ENCODE peak calls at places on chromosomes 3 and 15, in five cellular contexts. E is mesothelial cell of epicardium, N is NCI-H748 treated with DMSO at 0.1 percent for 48 hours, R is RKO, J is GM20000. A is an unnamed sample.

GRCh38 chr3:42960282-42960681 is 18.8 kb upstream of the GASK1A start:
- DNase-seq in R (peak), E (no peak), J (no peak), N (no peak), A (no peak)

GRCh38 chr15:39908186-39908585 is 11.9 kb downstream of the GPR176 start:
- DNase-seq in E (no peak), R (peak), J (no peak), N (no peak), A (no peak)

GRCh38 chr3:11770105-11770476 is 76.6 kb downstream of the TAMM41 start:
- DNase-seq in N (no peak), E (no peak), J (no peak), R (no peak), A (no peak)

GRCh38 chr15:45457215-45457614 is 65.3 kb downstream of the SLC30A4 start:
- DNase-seq in J (no peak), R (no peak), N (no peak), E (no peak), A (no peak)

GRCh38 chr15:25504307-25504706 is 65.5 kb upstream of the UBE3A start:
- DNase-seq in R (no peak), E (no peak), J (no peak), N (no peak), A (peak)

GRCh38 chr3:155282416-155283091 is 10.9 kb downstream of the STRIT1 start:
- DNase-seq in J (no peak), R (no peak), N (no peak), E (no peak), A (no peak)

GRCh38 chr3:132210476-132211346 is 106.5 kb upstream of the ACP3 start:
- DNase-seq in J (peak), R (peak), N (no peak), E (no peak), A (no peak)

GRCh38 chr3:187833799-187834578 is 88.7 kb upstream of the BCL6 start:
- DNase-seq in R (no peak), E (no peak), N (no peak), J (no peak), A (no peak)

GRCh38 chr3:16480861-16481569 is 32.5 kb downstream of the RFTN1 start:
- DNase-seq in E (no peak), J (no peak), R (no peak), N (no peak), A (no peak)

GRCh38 chr3:42476225-42477160 is 25.9 kb upstream of the VIPR1 start:
- DNase-seq in E (no peak), N (no peak), R (no peak), J (no peak), A (no peak)

GRCh38 chr3:177278016-177278415 is 80.7 kb upstream of the TBL1XR1 start:
- DNase-seq in E (no peak), R (no peak), J (no peak), N (no peak), A (no peak)

GRCh38 chr15:55744026-55744655 is 1.2 kb upstream of the PRTG start:
- DNase-seq in J (no peak), E (no peak), N (no peak), R (no peak), A (no peak)

GRCh38 chr15:35252351-35252865 is 167.3 kb upstream of the NANOGP8 start:
- DNase-seq in J (no peak), E (no peak), R (no peak), N (no peak), A (no peak)

GRCh38 chr3:183911763-183912506 is 27.3 kb upstream of the PARL start:
- DNase-seq in R (no peak), J (no peak), E (no peak), N (no peak), A (no peak)

GRCh38 chr3:101484805-101485620 is 28.0 kb downstream of the SENP7 start:
- DNase-seq in R (no peak), J (no peak), N (no peak), E (no peak), A (peak)

GRCh38 chr3:16721494-16721893 is 116.3 kb upstream of the DAZL start:
- DNase-seq in J (peak), R (no peak), E (no peak), N (no peak), A (no peak)

GRCh38 chr15:37134699-37135131 is 34.4 kb upstream of the MEIS2 start:
- DNase-seq in R (peak), N (no peak), J (no peak), E (no peak), A (no peak)

GRCh38 chr15:71133734-71134464 is 18.6 kb downstream of the THSD4 start:
- DNase-seq in E (no peak), R (no peak), J (no peak), N (no peak), A (no peak)

GRCh38 chr3:63877737-63878393 is 14.2 kb downstream of the ATXN7 start:
- DNase-seq in N (no peak), J (no peak), E (no peak), R (no peak), A (no peak)

GRCh38 chr3:135989247-135989646 is 23.7 kb downstream of the PPP2R3A start:
- DNase-seq in J (no peak), E (no peak), R (no peak), N (no peak), A (no peak)

GRCh38 chr3:191356586-191357439 is 26.5 kb upstream of the UTS2B start:
- DNase-seq in E (no peak), R (no peak), J (no peak), N (no peak), A (peak)

GRCh38 chr3:101928890-101929289 is 79.6 kb downstream of the NFKBIZ start:
- DNase-seq in R (peak), J (no peak), N (no peak), E (no peak), A (peak)

GRCh38 chr15:60155661-60156060 is 151.6 kb downstream of the FOXB1 start:
- DNase-seq in R (no peak), N (no peak), J (no peak), E (no peak), A (peak)

GRCh38 chr3:113825090-113825489 is 13.5 kb upstream of the GRAMD1C start:
- DNase-seq in N (no peak), J (peak), E (no peak), R (peak), A (peak)

GRCh38 chr15:68561146-68561545 is 17.6 kb upstream of the CORO2B start:
- DNase-seq in E (no peak), J (no peak), R (no peak), N (no peak), A (no peak)

GRCh38 chr3:36814071-36814717 is 49.8 kb upstream of the DCLK3 start:
- DNase-seq in J (no peak), R (no peak), N (no peak), E (no peak), A (no peak)

GRCh38 chr3:161343986-161344385 is 27.3 kb downstream of the SPTSSB start:
- DNase-seq in N (no peak), E (no peak), J (no peak), R (no peak), A (no peak)

GRCh38 chr3:47661121-47661752 is 82.6 kb upstream of the CSPG5 start:
- DNase-seq in R (peak), N (no peak), J (no peak), E (no peak), A (peak)

GRCh38 chr15:98746756-98747155 is 98.4 kb downstream of the IGF1R start:
- DNase-seq in E (no peak), N (no peak), R (no peak), J (no peak), A (no peak)

GRCh38 chr3:173096994-173097785 is 43.8 kb downstream of the SPATA16 start:
- DNase-seq in E (no peak), R (peak), J (no peak), N (no peak), A (no peak)

GRCh38 chr15:67188551-67189218 is 65.8 kb downstream of the AAGAB start:
- DNase-seq in N (no peak), E (no peak), R (no peak), J (no peak), A (no peak)

GRCh38 chr3:3893590-3893989 is 94.4 kb downstream of the LRRN1 start:
- DNase-seq in R (no peak), J (no peak), E (no peak), N (no peak), A (no peak)

GRCh38 chr3:66476852-66477381 is 23.9 kb downstream of the LRIG1 start:
- DNase-seq in E (no peak), R (no peak), N (no peak), J (no peak), A (no peak)

GRCh38 chr15:25242957-25243799 is 195.6 kb downstream of the UBE3A start:
- DNase-seq in J (no peak), R (no peak), E (no peak), N (no peak), A (peak)

GRCh38 chr3:12363397-12364195 is 74.7 kb downstream of the PPARG start:
- DNase-seq in E (no peak), N (no peak), R (no peak), J (no peak), A (no peak)

GRCh38 chr15:77819271-77819806 is 186.6 kb upstream of the LINGO1 start:
- DNase-seq in R (no peak), J (peak), E (no peak), N (peak), A (no peak)

GRCh38 chr3:10419637-10420232 is 85.7 kb downstream of the ATP2B2 start:
- DNase-seq in N (no peak), R (no peak), E (no peak), J (no peak), A (no peak)

A was measured in SJSA1.